ENCODE peak calls at places on chromosome 15, in nine cellular contexts. C is foreskin melanocyte; N is neuronal stem cell; I is IMR-90; W is activated naive CD4-positive, alpha-beta T cell treated with anti-CD3 and anti-CD28 coated beads for 36 hours; K is ELR; U is amniotic stem cell; O is thyroid gland; Y is posterior vena cava. T is an unnamed sample.

GRCh38 chr15:71581406-71581930 is 228.9 kb upstream of the NR2E3 start:
- DNase-seq in O (no peak), N (no peak), Y (no peak), U (no peak), I (no peak), K (no peak), C (no peak), W (no peak), T (no peak)

GRCh38 chr15:61415617-61416120 is 186.6 kb upstream of the RORA start:
- DNase-seq in U (no peak), N (no peak), K (no peak), I (no peak), O (no peak), Y (no peak), C (no peak), W (no peak), T (no peak)

GRCh38 chr15:99403597-99403996 is 152.3 kb downstream of the LRRC28 start:
- DNase-seq in U (no peak), W (no peak), O (no peak), C (no peak), K (no peak), I (peak), N (no peak), Y (no peak), T (no peak)

GRCh38 chr15:33292718-33293307 is 18.0 kb upstream of the RYR3 start:
- DNase-seq in I (peak), U (peak), Y (no peak), C (peak), N (peak), K (peak), W (peak), O (peak), T (no peak)

GRCh38 chr15:76057332-76058000 is 2.3 kb upstream of the TMEM266 start:
- DNase-seq in Y (no peak), N (peak), K (peak), O (peak), W (peak), I (peak), C (no peak), U (no peak), T (no peak)

GRCh38 chr15:38254065-38254883 is 1.6 kb downstream of the SPRED1 start:
- DNase-seq in W (peak), N (no peak), O (peak), C (no peak), K (peak), U (no peak), I (peak), Y (no peak), T (no peak)

GRCh38 chr15:37880009-37880834 is 54.2 kb upstream of the TMCO5A start:
- DNase-seq in C (peak), O (peak), I (peak), W (peak), Y (no peak), U (no peak), N (peak), K (peak), T (no peak)

GRCh38 chr15:83446904-83447708 is at the start of gene SH3GL3:
- DNase-seq in W (peak), O (peak), C (peak), K (peak), U (peak), N (peak), Y (peak), I (peak), T (peak)

GRCh38 chr15:95281470-95281869 is 1049.0 kb upstream of the NR2F2 start:
- DNase-seq in C (no peak), K (peak), O (no peak), Y (no peak), I (peak), N (no peak), W (no peak), U (no peak), T (no peak)

T was measured in cardiac septum.